ENCODE peak calls at places on chromosomes 13 and 19, in four cellular contexts. C is HepG2, I is K562, L is GM12878. Q is an unnamed sample.

GRCh38 chr19:3694361-3695123 is 5.7 kb downstream of the PIP5K1C start:
- DNase-seq in C (no peak), I (no peak), L (no peak), Q (no peak)

GRCh38 chr13:111953546-111954178 is 113.3 kb upstream of the SOX1 start:
- DNase-seq in C (no peak), I (no peak), L (no peak), Q (no peak)

GRCh38 chr19:369256-369655 is 24.7 kb upstream of the MIER2 start:
- DNase-seq in C (no peak), I (no peak), L (no peak), Q (no peak)

GRCh38 chr13:20391597-20392452 is 133.8 kb downstream of the CRYL1 start:
- DNase-seq in C (no peak), I (no peak), L (no peak), Q (no peak)

GRCh38 chr13:40994581-40995230 is 24.4 kb downstream of the ELF1 start:
- DNase-seq in C (no peak), I (no peak), L (no peak), Q (no peak)

GRCh38 chr19:3506384-3507340 is 551 bp downstream of the FZR1 start:
- DNase-seq in C (no peak), I (peak; percentile 28), L (no peak), Q (no peak)

GRCh38 chr19:1762243-1763140 is 9.2 kb downstream of the ONECUT3 start:
- DNase-seq in C (no peak), I (no peak), L (no peak), Q (no peak)

GRCh38 chr19:35357867-35358573 is at the start of gene FFAR3:
- DNase-seq in C (no peak), I (no peak), L (no peak), Q (peak; percentile 79)

GRCh38 chr13:90591927-90592268 is 755.6 kb upstream of the MIR17HG start:
- DNase-seq in C (peak; percentile 3), I (peak; percentile 23), L (no peak), Q (no peak)

GRCh38 chr13:26061947-26062346 is 10.1 kb upstream of the SHISA2 start:
- DNase-seq in C (no peak), I (no peak), L (no peak), Q (no peak)

GRCh38 chr19:35734273-35734672 is 8.0 kb downstream of the IGFLR1 start:
- DNase-seq in C (no peak), I (no peak), L (no peak), Q (no peak)

GRCh38 chr19:7507884-7508283 is 8.0 kb upstream of the ZNF358 start:
- DNase-seq in C (peak; percentile 26), I (peak; percentile 97), L (no peak), Q (peak; percentile 12)

GRCh38 chr19:49666120-49666444 is 349 bp downstream of the BCL2L12 start:
- DNase-seq in C (no peak), I (no peak), L (no peak), Q (no peak)

GRCh38 chr19:56367829-56368711 is 25.3 kb downstream of the ZNF582 start:
- DNase-seq in C (peak; percentile 93), I (peak; percentile 96), L (peak; percentile 40), Q (peak; percentile 87)

GRCh38 chr13:33686772-33687480 is 131.0 kb upstream of the RFC3 start:
- DNase-seq in C (no peak), I (no peak), L (no peak), Q (no peak)

GRCh38 chr13:91657283-91657682 is 258.9 kb downstream of the GPC5 start:
- DNase-seq in C (no peak), I (no peak), L (no peak), Q (no peak)

GRCh38 chr13:84885868-84886267 is 913.4 kb downstream of the SLITRK6 start:
- DNase-seq in C (no peak), I (no peak), L (no peak), Q (no peak)

GRCh38 chr13:30409911-30410704 is 12.2 kb upstream of the UBE2L5 start:
- DNase-seq in C (no peak), I (peak; percentile 21), L (no peak), Q (no peak)

GRCh38 chr13:91360246-91360751 is 12.8 kb downstream of the MIR17HG start:
- DNase-seq in C (no peak), I (peak; percentile 55), L (no peak), Q (no peak)

GRCh38 chr19:8305798-8306197 is 2.4 kb downstream of the CD320 start:
- DNase-seq in C (no peak), I (no peak), L (no peak), Q (no peak)

GRCh38 chr13:41848435-41849255 is 112.3 kb downstream of the VWA8 start:
- DNase-seq in C (no peak), I (no peak), L (no peak), Q (no peak)

GRCh38 chr13:49690133-49690989 is 925 bp downstream of the EBPL start:
- DNase-seq in C (peak; percentile 89), I (peak; percentile 13), L (no peak), Q (peak; percentile 49)

GRCh38 chr13:71864981-71865857 is 1.8 kb downstream of the DACH1 start:
- DNase-seq in C (no peak), I (no peak), L (no peak), Q (peak; percentile 80)

GRCh38 chr13:90414691-90415596 is 932.5 kb upstream of the MIR17HG start:
- DNase-seq in C (no peak), I (no peak), L (no peak), Q (no peak)

GRCh38 chr13:96796234-96796633 is 198.0 kb downstream of the OXGR1 start:
- DNase-seq in C (no peak), I (no peak), L (no peak), Q (no peak)
- TF ChIP-seq CTCF in C (no peak), I (no peak), L (no peak), Q (no peak)

GRCh38 chr19:18408053-18408476 is 10.6 kb upstream of the LRRC25 start:
- DNase-seq in C (no peak), I (peak; percentile 81), L (peak; percentile 87), Q (peak; percentile 49)
- TF ChIP-seq GABPA in C (no peak), I (no peak), L (no peak), Q (no peak)

DNA sequence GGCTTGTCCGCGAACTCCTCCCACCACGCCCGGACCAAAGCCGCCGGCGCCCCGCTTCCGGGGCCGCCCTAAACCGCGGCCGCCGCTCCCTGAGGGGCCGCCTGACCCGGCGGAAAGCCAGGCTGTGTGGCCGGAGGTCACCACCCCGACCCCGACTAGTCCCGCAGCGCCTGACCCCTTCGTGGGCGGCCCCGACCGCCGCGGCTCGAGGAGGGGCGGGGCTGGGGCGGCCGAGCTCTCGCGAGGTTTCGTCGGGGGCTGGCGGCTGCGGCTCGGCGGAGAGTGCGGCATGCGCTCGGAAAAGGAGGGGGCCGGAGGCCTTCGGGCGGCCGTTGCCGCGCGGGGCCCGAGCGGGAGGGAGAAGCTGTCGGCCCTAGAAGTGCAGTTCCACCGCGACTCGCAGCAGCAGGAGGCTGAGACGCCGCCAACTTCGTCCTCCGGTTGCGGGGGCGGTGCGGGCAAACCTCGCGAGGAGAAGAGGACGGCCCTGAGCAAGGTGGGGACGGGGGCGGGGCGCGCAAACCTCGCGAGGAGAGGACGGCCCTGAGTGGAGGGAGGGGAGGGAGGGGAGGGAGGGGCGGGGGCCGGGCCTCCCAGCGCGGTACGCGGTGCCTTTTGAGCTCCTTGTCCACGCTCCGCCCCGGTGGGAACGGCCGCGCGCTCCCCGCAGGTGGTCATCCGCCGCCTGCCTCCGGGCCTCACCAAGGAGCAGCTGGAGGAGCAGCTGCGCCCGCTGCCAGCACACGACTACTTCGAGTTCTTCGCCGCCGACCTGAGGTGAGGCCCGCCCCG is at the start of gene UPF3A:
- DNase-seq in C (peak; percentile 83), I (peak; percentile 95), L (peak; percentile 62), Q (peak; percentile 82)
- TF ChIP-seq REST in C (no peak), I (peak; percentile 61), L (no peak), Q (peak; percentile 59)

GRCh38 chr13:60369242-60369641 is 27.8 kb upstream of the TDRD3 start:
- DNase-seq in C (no peak), I (no peak), L (no peak), Q (no peak)
- TF ChIP-seq CTCF in C (no peak), I (peak; percentile 14), L (peak; percentile 25), Q (peak; percentile 39)

GRCh38 chr19:16168465-16169081 is 4.8 kb downstream of the CIB3 start:
- DNase-seq in C (no peak), I (peak; percentile 18), L (no peak), Q (no peak)

GRCh38 chr19:16166417-16166816 is 6.9 kb downstream of the CIB3 start:
- DNase-seq in C (no peak), I (no peak), L (no peak), Q (no peak)

GRCh38 chr19:16164222-16164890 is 9.0 kb downstream of the CIB3 start:
- DNase-seq in C (peak; percentile 27), I (no peak), L (no peak), Q (no peak)

GRCh38 chr19:16167055-16167454 is 6.3 kb downstream of the CIB3 start:
- DNase-seq in C (peak; percentile 31), I (no peak), L (no peak), Q (no peak)

DNA sequence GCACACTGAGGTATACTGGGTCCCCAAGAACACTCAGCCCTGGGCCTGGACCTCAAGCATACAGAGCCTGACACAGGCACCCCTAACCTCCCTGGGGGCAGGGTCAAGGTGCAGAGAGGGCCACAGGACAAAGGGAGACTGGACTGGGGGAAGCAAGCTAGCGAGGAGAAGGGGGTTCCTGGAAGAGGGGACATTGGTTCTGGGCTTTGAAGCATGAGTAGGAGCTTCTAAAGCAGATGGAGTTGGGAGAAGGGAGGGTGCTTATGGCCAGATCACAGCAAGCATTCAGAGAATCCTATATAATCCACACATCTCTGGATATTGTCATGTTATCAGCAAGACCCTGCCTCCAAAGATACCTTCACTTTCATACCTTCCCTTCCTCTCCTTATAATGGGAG is 3.2 kb downstream of the CIB3 start:
- DNase-seq in C (no peak), I (no peak), L (no peak), Q (no peak)
- TF ChIP-seq GABPA in C (no peak), I (no peak), L (no peak), Q (no peak)

GRCh38 chr19:45560038-45560437 is 24.6 kb downstream of the OPA3 start:
- DNase-seq in C (no peak), I (no peak), L (no peak), Q (no peak)
- TF ChIP-seq REST in C (no peak), I (no peak), L (no peak), Q (no peak)

GRCh38 chr19:14871619-14872230 is 14.2 kb downstream of the OR7A17 start:
- DNase-seq in C (no peak), I (peak; percentile 29), L (peak; percentile 2), Q (no peak)
- TF ChIP-seq CTCF in C (peak; percentile 27), I (peak; percentile 40), L (peak; percentile 12), Q (peak; percentile 47)

GRCh38 chr19:15584095-15584494 is 30.9 kb upstream of the CYP4F8 start:
- DNase-seq in C (no peak), I (no peak), L (no peak), Q (no peak)

GRCh38 chr19:15583346-15583745 is 31.7 kb upstream of the CYP4F8 start:
- DNase-seq in C (no peak), I (no peak), L (no peak), Q (no peak)

GRCh38 chr19:15587663-15588062 is 27.4 kb upstream of the CYP4F8 start:
- DNase-seq in C (no peak), I (no peak), L (no peak), Q (peak; percentile 99)

GRCh38 chr19:15589760-15590451 is 25.1 kb upstream of the CYP4F8 start:
- DNase-seq in C (no peak), I (no peak), L (no peak), Q (no peak)

GRCh38 chr19:15584541-15585115 is 30.4 kb upstream of the CYP4F8 start:
- DNase-seq in C (peak; percentile 74), I (peak; percentile 82), L (no peak), Q (peak; percentile 74)
- TF ChIP-seq GABPA in C (no peak), I (no peak), L (no peak), Q (no peak)

GRCh38 chr19:54325631-54326030 is 12.7 kb upstream of the LILRA5 start:
- DNase-seq in C (no peak), I (no peak), L (no peak), Q (no peak)
- TF ChIP-seq REST in C (no peak), I (no peak), L (no peak), Q (no peak)

GRCh38 chr19:43759515-43759914 is 4.8 kb upstream of the SMG9 start:
- DNase-seq in C (peak; percentile 23), I (peak; percentile 58), L (no peak), Q (no peak)
- TF ChIP-seq CTCF in C (peak; percentile 33), I (peak; percentile 58), L (peak; percentile 44), Q (no peak)

Q was measured in HL-60.